ENCODE peak calls at places on chromosomes 6 and 20, in nine cellular contexts. W, S, E, V, Y, X, M, Q and N are unnamed samples.

GRCh38 chr20:17960927-17961599 is 7.5 kb downstream of the SNX5 start:
- DNase-seq in W (no peak), S (no peak), E (no peak), V (no peak), Y (no peak), X (no peak), M (peak; percentile 78), Q (no peak), N (no peak)

GRCh38 chr20:588932-589672 is 21.0 kb downstream of the TCF15 start:
- DNase-seq in W (no peak), S (no peak), E (peak; percentile 57), V (no peak), Y (no peak), X (no peak), M (no peak), Q (no peak), N (peak; percentile 75)

GRCh38 chr20:58048096-58048702 is 180.3 kb downstream of the ANKRD60 start:
- DNase-seq in W (peak; percentile 9), S (no peak), E (no peak), V (peak; percentile 19), Y (peak; percentile 69), X (no peak), M (peak; percentile 44), Q (no peak), N (no peak)

GRCh38 chr6:132300323-132300949 is 100.8 kb downstream of the MOXD1 start:
- DNase-seq in W (peak; percentile 18), S (no peak), E (no peak), V (peak; percentile 67), Y (peak; percentile 38), X (no peak), M (peak; percentile 80), Q (no peak), N (peak; percentile 23)

GRCh38 chr6:28211840-28212509 is 13.1 kb upstream of the ZSCAN9 start:
- DNase-seq in W (no peak), S (no peak), E (peak; percentile 50), V (no peak), Y (no peak), X (no peak), M (no peak), Q (no peak), N (no peak)

GRCh38 chr20:37516697-37517370 is 4.2 kb upstream of the NNAT start:
- DNase-seq in W (no peak), S (peak; percentile 83), E (no peak), V (no peak), Y (no peak), X (no peak), M (no peak), Q (peak; percentile 16), N (no peak)

GRCh38 chr6:101018157-101018556 is 137.0 kb upstream of the ASCC3 start:
- DNase-seq in W (no peak), S (no peak), E (no peak), V (no peak), Y (no peak), X (no peak), M (no peak), Q (no peak), N (no peak)

GRCh38 chr6:56407883-56408282 is 160.5 kb upstream of the COL21A1 start:
- DNase-seq in W (no peak), S (no peak), E (no peak), V (no peak), Y (no peak), X (no peak), M (no peak), Q (no peak), N (no peak)

GRCh38 chr6:3314176-3314575 is 55.4 kb downstream of the PSMG4 start:
- DNase-seq in W (no peak), S (no peak), E (no peak), V (no peak), Y (no peak), X (no peak), M (no peak), Q (no peak), N (no peak)

GRCh38 chr6:14816106-14816864 is 429.6 kb upstream of the JARID2 start:
- DNase-seq in W (peak; percentile 81), S (no peak), E (no peak), V (no peak), Y (no peak), X (no peak), M (peak; percentile 32), Q (no peak), N (no peak)

GRCh38 chr6:137013031-137013430 is 31.7 kb downstream of the IL20RA start:
- DNase-seq in W (no peak), S (no peak), E (no peak), V (no peak), Y (no peak), X (no peak), M (no peak), Q (no peak), N (no peak)

GRCh38 chr6:118843685-118844390 is 50.1 kb upstream of the ASF1A start:
- DNase-seq in W (no peak), S (no peak), E (peak; percentile 53), V (no peak), Y (no peak), X (no peak), M (peak; percentile 27), Q (no peak), N (peak; percentile 47)

DNA sequence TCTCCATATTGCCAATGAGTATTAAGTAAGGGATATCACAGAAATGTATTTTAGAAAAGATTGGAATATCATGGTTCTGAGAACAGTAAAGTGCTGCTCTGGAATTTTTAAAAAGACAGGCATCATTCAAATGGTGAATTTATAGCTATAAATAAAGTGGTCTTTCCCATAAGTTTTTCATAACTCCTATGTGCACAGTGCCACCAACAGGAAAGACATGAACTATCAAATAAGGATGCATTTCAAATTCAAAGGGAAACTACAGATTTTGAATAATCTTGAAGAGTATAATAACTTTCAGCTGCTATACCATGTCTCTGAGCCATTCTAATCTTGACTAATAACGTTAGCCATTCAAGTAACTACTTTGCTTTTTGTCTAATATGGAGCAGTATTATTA is 456.8 kb upstream of the GJE1 start:
- DNase-seq in W (peak; percentile 11), S (no peak), E (no peak), V (no peak), Y (no peak), X (no peak), M (peak; percentile 43), Q (no peak), N (no peak)
- TF ChIP-seq CTCF in W (peak; percentile 51), S (peak; percentile 42), E (no peak), V (no peak), Y (no peak), X (no peak), M (peak; percentile 45), Q (no peak), N (no peak)

GRCh38 chr20:12965880-12966270 is 42.9 kb upstream of the SPTLC3 start:
- DNase-seq in W (no peak), S (no peak), E (no peak), V (no peak), Y (no peak), X (no peak), M (no peak), Q (no peak), N (no peak)

GRCh38 chr20:12968472-12968871 is 40.3 kb upstream of the SPTLC3 start:
- DNase-seq in W (no peak), S (no peak), E (no peak), V (no peak), Y (no peak), X (no peak), M (no peak), Q (no peak), N (no peak)

GRCh38 chr20:12965212-12965879 is 43.4 kb upstream of the SPTLC3 start:
- DNase-seq in W (no peak), S (no peak), E (no peak), V (no peak), Y (no peak), X (no peak), M (no peak), Q (no peak), N (no peak)

GRCh38 chr20:12967932-12968331 is 40.8 kb upstream of the SPTLC3 start:
- DNase-seq in W (no peak), S (no peak), E (no peak), V (no peak), Y (no peak), X (no peak), M (no peak), Q (no peak), N (no peak)

DNA sequence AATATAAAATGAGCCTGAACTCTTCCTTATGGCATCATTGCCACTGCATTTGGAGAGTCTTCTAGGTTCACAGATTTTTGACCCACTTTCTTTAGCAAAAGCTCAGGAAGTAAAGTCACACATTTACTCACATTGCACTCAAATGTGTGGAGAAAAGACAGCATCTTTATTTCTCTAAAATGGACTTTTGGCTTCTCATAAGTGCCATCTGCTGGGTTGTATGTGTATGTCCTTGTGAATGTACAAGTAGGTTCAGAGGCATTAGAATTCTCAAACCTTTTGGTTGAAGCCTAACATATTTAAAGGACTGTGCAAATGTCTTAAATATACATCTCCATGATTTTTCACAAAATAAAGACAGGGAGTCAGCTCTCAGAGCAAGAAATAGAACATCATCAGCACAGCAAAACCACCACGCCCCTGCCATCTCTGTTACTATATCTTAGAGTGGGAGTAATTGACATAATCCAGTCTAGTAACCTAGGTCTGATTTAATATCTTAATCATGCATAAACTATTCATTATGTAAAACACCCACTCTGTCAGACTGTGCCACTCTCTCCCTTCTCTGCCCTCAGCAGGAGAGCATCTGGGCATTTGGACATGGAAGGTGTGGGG is 42.2 kb upstream of the SPTLC3 start:
- DNase-seq in W (no peak), S (peak; percentile 10), E (no peak), V (no peak), Y (no peak), X (no peak), M (peak; percentile 70), Q (no peak), N (no peak)
- TF ChIP-seq CTCF in W (peak; percentile 60), S (peak; percentile 47), E (peak; percentile 11), V (peak; percentile 17), Y (peak; percentile 7), X (no peak), M (peak; percentile 60), Q (no peak), N (peak; percentile 18)

DNA sequence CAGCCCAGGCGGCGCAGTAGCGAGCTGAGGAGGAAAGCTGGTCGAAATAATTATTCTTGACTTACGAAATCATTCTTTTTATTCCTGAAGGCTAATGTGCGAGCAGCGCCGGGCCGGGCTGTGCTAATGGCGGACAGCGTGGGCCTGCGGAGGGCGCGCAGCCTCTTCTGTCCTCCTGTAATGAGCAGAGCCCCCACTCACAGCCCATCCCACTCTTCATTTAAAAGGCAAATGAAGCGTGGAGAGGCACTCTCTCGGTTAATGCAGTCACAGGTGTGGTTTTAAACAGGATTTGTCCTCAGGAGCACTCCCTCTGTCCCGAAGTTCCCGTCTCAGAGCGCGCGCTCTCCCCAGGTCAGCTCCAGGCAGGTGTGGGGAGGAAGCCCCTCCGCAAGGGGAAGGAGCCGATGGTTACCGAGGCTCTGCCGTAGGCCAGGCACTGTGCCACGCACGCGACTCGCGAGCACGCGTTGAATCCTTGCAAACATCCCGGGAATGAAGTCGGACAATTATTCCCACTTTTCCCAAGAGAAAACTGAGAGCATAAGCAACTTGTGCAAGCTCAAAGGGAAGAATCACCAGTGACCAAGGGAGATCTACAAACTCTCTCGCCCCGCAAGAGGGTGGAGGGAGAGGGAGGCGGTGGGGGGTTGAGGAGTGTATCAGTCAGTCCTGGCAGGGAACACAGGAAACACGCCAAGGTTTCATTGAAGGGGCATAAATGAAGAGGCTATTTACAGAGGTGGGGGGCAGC is 35.5 kb upstream of the ZFAND3 start:
- DNase-seq in W (no peak), S (no peak), E (peak; percentile 47), V (no peak), Y (peak; percentile 49), X (peak; percentile 68), M (peak; percentile 41), Q (peak; percentile 65), N (peak; percentile 54)
- TF ChIP-seq CTCF in W (no peak), S (no peak), E (no peak), V (no peak), Y (no peak), X (no peak), M (no peak), Q (no peak), N (peak; percentile 33)

GRCh38 chr6:73727114-73727513 is 31.1 kb downstream of the CD109 start:
- DNase-seq in W (no peak), S (no peak), E (no peak), V (no peak), Y (no peak), X (no peak), M (no peak), Q (no peak), N (no peak)
- TF ChIP-seq CTCF in W (no peak), S (no peak), E (no peak), V (no peak), Y (no peak), X (no peak), M (no peak), Q (no peak), N (no peak)